ENCODE peak calls at places on chromosomes 1 and 21, in seven cellular contexts. Z is PC-3, F is neuronal stem cell, V is endodermal cell, B is MM.1S, D is H9, N is mesenchymal stem cell. C is an unnamed sample.

GRCh38 chr1:223340637-223341036 is 23.3 kb downstream of the SUSD4 start:
- DNase-seq in Z (no peak), F (no peak), V (no peak), B (no peak), D (no peak), N (no peak), C (no peak)

GRCh38 chr1:47710075-47711071 is 272.5 kb downstream of the FOXD2 start:
- DNase-seq in Z (peak), F (peak), V (peak), B (peak), D (peak), N (peak), C (peak)

GRCh38 chr1:170131984-170132383 is 13.8 kb upstream of the NTMT2 start:
- DNase-seq in Z (no peak), F (no peak), V (no peak), B (no peak), D (no peak), N (no peak), C (no peak)

GRCh38 chr1:175548774-175549173 is 194.6 kb downstream of the TNR start:
- DNase-seq in Z (no peak), F (no peak), V (no peak), B (no peak), D (no peak), N (no peak), C (no peak)

GRCh38 chr1:96538883-96539282 is 182.7 kb upstream of the PTBP2 start:
- DNase-seq in Z (peak), F (no peak), V (no peak), B (no peak), D (no peak), N (peak), C (no peak)

GRCh38 chr21:41045534-41046268 is 122.3 kb upstream of the BACE2 start:
- DNase-seq in Z (peak), F (peak), V (peak), B (no peak), D (peak), N (no peak), C (no peak)

GRCh38 chr1:215273838-215274516 is 191.4 kb downstream of the KCNK2 start:
- DNase-seq in Z (peak), F (no peak), V (no peak), B (no peak), D (no peak), N (peak), C (no peak)

GRCh38 chr1:84360303-84360702 is 38.0 kb upstream of the DNASE2B start:
- DNase-seq in Z (no peak), F (no peak), V (no peak), B (no peak), D (no peak), N (no peak), C (no peak)

GRCh38 chr1:23169727-23170335 is 1.2 kb upstream of the LUZP1 start:
- DNase-seq in Z (no peak), F (no peak), V (peak), B (no peak), D (peak), N (peak), C (peak)
- H3K9ac ChIP-seq in Z (no peak), F (no peak), V (no peak), B (no peak), D (no peak), N (peak), C (no peak)

GRCh38 chr1:18481190-18481920 is 625 bp downstream of the KLHDC7A start:
- DNase-seq in Z (no peak), F (no peak), V (peak), B (no peak), D (peak), N (no peak), C (no peak)
- H3K9ac ChIP-seq in Z (no peak), F (peak), V (no peak), B (no peak), D (no peak), N (no peak), C (no peak)

GRCh38 chr1:115545096-115545720 is 96.6 kb upstream of the VANGL1 start:
- DNase-seq in Z (peak), F (no peak), V (peak), B (no peak), D (no peak), N (peak), C (peak)
- H3K9ac ChIP-seq in Z (peak), F (peak), V (peak), B (no peak), D (no peak), N (peak), C (no peak)

DNA sequence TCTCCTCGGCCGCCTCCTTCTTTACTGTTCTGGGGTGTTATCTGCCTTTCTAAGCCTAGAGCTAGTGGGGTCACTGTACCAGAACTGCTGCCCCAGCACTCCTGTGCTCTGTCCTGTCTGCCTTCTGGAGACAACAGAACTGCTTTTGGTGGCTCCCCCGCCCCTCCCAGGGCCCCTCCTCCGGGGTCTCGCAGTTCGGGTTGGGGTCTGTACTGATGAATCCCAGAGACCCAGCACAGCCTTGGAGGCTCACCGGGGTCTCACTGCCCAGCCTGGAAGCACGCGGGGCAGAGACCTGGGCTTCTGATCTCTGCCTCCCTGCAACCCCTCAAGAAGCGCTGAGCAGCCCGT is 3.2 kb upstream of the PLEKHA6 start:
- DNase-seq in Z (no peak), F (no peak), V (no peak), B (no peak), D (no peak), N (no peak), C (no peak)
- H3K9ac ChIP-seq in Z (no peak), F (no peak), V (no peak), B (peak), D (no peak), N (peak), C (no peak)

C was measured in trophoblast cell.